ENCODE peak calls at places on chromosomes 13 and 19, in nine cellular contexts. G is SW 1271; M is effector CD4-positive, alpha-beta T cell; I is activated CD4-positive, alpha-beta T cell treated with anti-CD3 and anti-CD28 coated beads for 24 hours; A is Caco-2; E is stimulated activated CD4-positive, alpha-beta T cell treated with anti-CD3 and anti-CD28 coated beads, Interleukin-12 subunit alpha, Interleukin-12 subunit beta, amount 100 ng/mL, for 24 hours; Y is right atrium auricular region; C is CD8-positive, alpha-beta memory T cell; X is AML-193. V is an unnamed sample.

GRCh38 chr13:34174671-34175145 is 356.8 kb downstream of the RFC3 start:
- DNase-seq in G (no peak), M (no peak), I (no peak), A (no peak), E (no peak), Y (no peak), C (no peak), X (no peak), V (no peak)

GRCh38 chr19:56162258-56162657 is 13.6 kb upstream of the GALP start:
- DNase-seq in G (no peak), M (no peak), I (peak), A (no peak), E (no peak), Y (no peak), C (no peak), X (peak), V (no peak)

GRCh38 chr19:5356918-5357317 is 16.3 kb upstream of the PTPRS start:
- DNase-seq in G (no peak), M (no peak), I (no peak), A (no peak), E (no peak), Y (no peak), C (no peak), X (no peak), V (no peak)

GRCh38 chr13:103102482-103102881 is 36.3 kb upstream of the SLC10A2 start:
- DNase-seq in G (no peak), M (no peak), I (no peak), A (no peak), E (no peak), Y (no peak), C (no peak), X (no peak), V (no peak)

GRCh38 chr13:39296193-39296592 is 257.9 kb downstream of the NHLRC3 start:
- DNase-seq in G (no peak), M (no peak), I (no peak), A (no peak), E (no peak), Y (no peak), C (no peak), X (no peak), V (no peak)

GRCh38 chr13:54373211-54373610 is 1344.6 kb downstream of the OLFM4 start:
- DNase-seq in G (no peak), M (no peak), I (no peak), A (no peak), E (no peak), Y (no peak), C (no peak), X (no peak), V (no peak)

GRCh38 chr13:110353339-110353977 is 46.4 kb downstream of the COL4A2 start:
- DNase-seq in G (no peak), M (no peak), I (no peak), A (no peak), E (no peak), Y (no peak), C (no peak), X (no peak), V (no peak)

GRCh38 chr19:15895876-15896430 is 1.9 kb downstream of the CYP4F2 start:
- DNase-seq in G (no peak), M (no peak), I (no peak), A (no peak), E (no peak), Y (no peak), C (no peak), X (no peak), V (no peak)

GRCh38 chr19:10344780-10345179 is 5.4 kb upstream of the ICAM3 start:
- DNase-seq in G (no peak), M (no peak), I (no peak), A (no peak), E (no peak), Y (no peak), C (no peak), X (no peak), V (no peak)

GRCh38 chr19:2249010-2249866 is at the start of gene AMH:
- DNase-seq in G (no peak), M (no peak), I (no peak), A (no peak), E (no peak), Y (no peak), C (no peak), X (no peak), V (no peak)

GRCh38 chr19:16038196-16038695 is 38.0 kb upstream of the TPM4 start:
- DNase-seq in G (no peak), M (no peak), I (no peak), A (no peak), E (no peak), Y (no peak), C (no peak), X (no peak), V (no peak)

GRCh38 chr19:54400913-54401312 is 14.4 kb upstream of the TTYH1 start:
- DNase-seq in G (no peak), M (no peak), I (no peak), A (no peak), E (no peak), Y (no peak), C (no peak), X (no peak), V (no peak)

GRCh38 chr19:1761528-1762242 is 8.4 kb downstream of the ONECUT3 start:
- DNase-seq in G (no peak), M (no peak), I (no peak), A (no peak), E (no peak), Y (no peak), C (no peak), X (no peak), V (no peak)

GRCh38 chr19:50043967-50044366 is 18.2 kb downstream of the ZNF473 start:
- DNase-seq in G (no peak), M (no peak), I (no peak), A (no peak), E (no peak), Y (no peak), C (no peak), X (no peak), V (no peak)

GRCh38 chr13:19766637-19767036 is 16.1 kb downstream of the PSPC1 start:
- DNase-seq in G (no peak), M (no peak), I (no peak), A (peak), E (no peak), Y (no peak), C (no peak), X (no peak), V (no peak)

GRCh38 chr13:26656919-26657318 is 99.4 kb downstream of the WASF3 start:
- DNase-seq in G (peak), M (no peak), I (no peak), A (no peak), E (no peak), Y (no peak), C (no peak), X (peak), V (no peak)

GRCh38 chr19:10699650-10700335 is 1.4 kb upstream of the QTRT1 start:
- DNase-seq in G (peak), M (peak), I (peak), A (peak), E (peak), Y (no peak), C (peak), X (peak), V (peak)

GRCh38 chr19:1856698-1857603 is 6.4 kb downstream of the KLF16 start:
- DNase-seq in G (peak), M (no peak), I (no peak), A (no peak), E (no peak), Y (peak), C (peak), X (peak), V (no peak)

GRCh38 chr19:14496849-14497346 is 971 bp upstream of the GIPC1 start:
- DNase-seq in G (no peak), M (no peak), I (no peak), A (no peak), E (no peak), Y (no peak), C (no peak), X (no peak), V (no peak)

GRCh38 chr13:43360911-43361605 is 337.7 kb downstream of the DNAJC15 start:
- DNase-seq in G (no peak), M (no peak), I (no peak), A (no peak), E (no peak), Y (no peak), C (no peak), X (no peak), V (no peak)

GRCh38 chr13:104837756-104838155 is 1697.7 kb downstream of the EFNB2 start:
- DNase-seq in G (no peak), M (no peak), I (no peak), A (no peak), E (no peak), Y (no peak), C (no peak), X (peak), V (no peak)

GRCh38 chr13:23427342-23428182 is 5.9 kb downstream of the SACS start:
- DNase-seq in G (no peak), M (no peak), I (no peak), A (no peak), E (no peak), Y (no peak), C (no peak), X (no peak), V (no peak)

GRCh38 chr19:1932395-1932794 is 8.6 kb upstream of the CSNK1G2 start:
- DNase-seq in G (no peak), M (no peak), I (no peak), A (no peak), E (no peak), Y (no peak), C (no peak), X (no peak), V (no peak)

GRCh38 chr13:110759710-110760109 is 46.2 kb downstream of the ING1 start:
- DNase-seq in G (no peak), M (no peak), I (no peak), A (no peak), E (no peak), Y (no peak), C (no peak), X (no peak), V (no peak)

GRCh38 chr19:50522881-50523280 is 9.2 kb upstream of the ASPDH start:
- DNase-seq in G (no peak), M (no peak), I (no peak), A (no peak), E (no peak), Y (no peak), C (no peak), X (no peak), V (no peak)

GRCh38 chr19:35265126-35265995 is 3.4 kb upstream of the USF2 start:
- DNase-seq in G (no peak), M (no peak), I (no peak), A (peak), E (no peak), Y (no peak), C (no peak), X (no peak), V (no peak)

GRCh38 chr13:26500618-26501320 is 56.7 kb upstream of the WASF3 start:
- DNase-seq in G (no peak), M (no peak), I (no peak), A (no peak), E (no peak), Y (no peak), C (no peak), X (no peak), V (no peak)

GRCh38 chr13:41200126-41200525 is 5.8 kb upstream of the KBTBD7 start:
- DNase-seq in G (no peak), M (no peak), I (no peak), A (no peak), E (no peak), Y (no peak), C (no peak), X (no peak), V (no peak)